ENCODE peak calls at places on chromosomes 7 and 10, in ten cellular contexts. C, H, U, J, F, A, Q, B, R and D are unnamed samples.

GRCh38 chr10:11285171-11285570 is 267.5 kb downstream of the CELF2 start:
- DNase-seq in R (no peak), C (no peak), J (no peak), B (peak), U (no peak), Q (no peak), H (peak), A (no peak), F (no peak), D (no peak)

GRCh38 chr7:99365318-99366141 is 9.0 kb upstream of the ARPC1B start:
- DNase-seq in Q (peak), J (no peak), U (no peak), C (peak), F (no peak), A (no peak), R (no peak), H (no peak), B (no peak), D (no peak)

GRCh38 chr7:140646931-140647647 is 6.5 kb upstream of the DENND2A start:
- DNase-seq in A (no peak), H (peak), B (no peak), C (peak), F (no peak), U (peak), Q (peak), J (no peak), R (no peak), D (no peak)

GRCh38 chr10:68348265-68348741 is 15.6 kb upstream of the PBLD start:
- DNase-seq in F (peak), C (peak), J (no peak), B (no peak), A (no peak), U (peak), H (peak), R (no peak), Q (peak), D (peak)

GRCh38 chr7:36473454-36474282 is 84.0 kb downstream of the ANLN start:
- DNase-seq in U (peak), B (no peak), R (no peak), F (no peak), H (peak), A (no peak), Q (peak), C (peak), J (no peak), D (peak)

GRCh38 chr7:84372155-84372621 is 177.6 kb upstream of the SEMA3A start:
- DNase-seq in A (no peak), J (peak), R (peak), B (no peak), F (peak), U (peak), C (no peak), H (peak), Q (no peak), D (peak)

GRCh38 chr10:15695852-15696251 is 23.9 kb downstream of the ITGA8 start:
- DNase-seq in R (no peak), U (no peak), C (no peak), J (no peak), F (no peak), H (no peak), Q (no peak), B (no peak), A (no peak), D (no peak)

GRCh38 chr10:116271593-116272496 is 1.2 kb downstream of the GFRA1 start:
- DNase-seq in U (no peak), R (no peak), Q (peak), C (no peak), B (no peak), J (no peak), A (no peak), H (peak), F (no peak), D (no peak)

GRCh38 chr10:73910764-73911552 is at the start of gene PLAU:
- DNase-seq in H (peak), U (no peak), C (peak), R (no peak), Q (no peak), F (no peak), B (peak), A (no peak), J (no peak), D (no peak)

GRCh38 chr7:82247814-82248433 is 195.7 kb downstream of the CACNA2D1 start:
- DNase-seq in U (peak), Q (peak), C (peak), A (no peak), F (no peak), H (peak), J (no peak), B (no peak), R (no peak), D (peak)

GRCh38 chr10:93059975-93060886 is at the start of gene CYP26C1:
- DNase-seq in B (no peak), C (no peak), U (no peak), H (no peak), F (no peak), R (no peak), Q (no peak), J (no peak), A (no peak), D (no peak)

GRCh38 chr7:25075459-25075858 is 49.6 kb downstream of the CYCS start:
- DNase-seq in U (no peak), B (no peak), R (no peak), Q (no peak), A (no peak), F (no peak), C (no peak), H (no peak), J (no peak), D (peak)

GRCh38 chr10:97466755-97467154 is 20.8 kb downstream of the ZDHHC16 start:
- DNase-seq in J (no peak), F (no peak), C (no peak), H (peak), U (peak), B (no peak), Q (no peak), A (no peak), R (no peak), D (peak)

GRCh38 chr7:84247591-84247990 is 53.0 kb upstream of the SEMA3A start:
- DNase-seq in A (no peak), R (no peak), Q (no peak), J (no peak), H (peak), U (peak), B (no peak), F (peak), C (no peak), D (peak)

GRCh38 chr10:130018253-130018652 is 54.2 kb upstream of the EBF3 start:
- DNase-seq in C (peak), U (peak), A (no peak), B (peak), R (no peak), Q (no peak), H (peak), F (peak), J (no peak), D (peak)

GRCh38 chr7:157250605-157251228 is 86.1 kb upstream of the DNAJB6 start:
- DNase-seq in R (no peak), F (peak), U (peak), H (peak), Q (peak), A (no peak), B (no peak), J (no peak), C (peak), D (peak)

GRCh38 chr7:19401461-19401860 is 256.2 kb upstream of the FERD3L start:
- DNase-seq in H (peak), C (no peak), Q (no peak), U (no peak), R (no peak), A (no peak), J (no peak), B (no peak), F (no peak), D (no peak)

GRCh38 chr10:3486346-3487065 is 298.5 kb downstream of the KLF6 start:
- DNase-seq in Q (peak), R (peak), F (no peak), C (no peak), B (no peak), H (no peak), U (peak), A (no peak), J (no peak), D (peak)

GRCh38 chr10:129332476-129332875 is 134.6 kb upstream of the MGMT start:
- DNase-seq in R (no peak), H (no peak), Q (no peak), B (no peak), C (peak), J (no peak), U (peak), A (no peak), F (no peak), D (peak)

GRCh38 chr7:88350118-88350517 is 43.4 kb upstream of the STEAP4 start:
- DNase-seq in R (no peak), C (no peak), F (no peak), U (no peak), J (no peak), B (no peak), A (no peak), H (no peak), Q (no peak), D (no peak)

GRCh38 chr7:88344271-88344670 is 37.6 kb upstream of the STEAP4 start:
- DNase-seq in F (no peak), U (no peak), B (no peak), R (no peak), A (no peak), C (no peak), Q (no peak), H (no peak), J (no peak), D (no peak)

GRCh38 chr7:88346357-88346756 is 39.7 kb upstream of the STEAP4 start:
- DNase-seq in C (no peak), B (no peak), U (no peak), H (no peak), Q (no peak), A (no peak), F (no peak), R (no peak), J (no peak), D (no peak)

GRCh38 chr7:88347098-88347497 is 40.4 kb upstream of the STEAP4 start:
- DNase-seq in A (no peak), F (no peak), B (no peak), H (no peak), C (no peak), Q (no peak), R (no peak), U (no peak), J (no peak), D (no peak)

GRCh38 chr7:88344956-88345832 is 38.5 kb upstream of the STEAP4 start:
- DNase-seq in J (no peak), Q (peak), H (peak), U (peak), C (peak), F (peak), A (no peak), B (no peak), R (no peak), D (peak)
- TF ChIP-seq CTCF in J (peak), Q (peak), H (peak), U (peak), C (peak), F (peak), A (no peak), B (no peak), R (peak), D (peak)

DNA sequence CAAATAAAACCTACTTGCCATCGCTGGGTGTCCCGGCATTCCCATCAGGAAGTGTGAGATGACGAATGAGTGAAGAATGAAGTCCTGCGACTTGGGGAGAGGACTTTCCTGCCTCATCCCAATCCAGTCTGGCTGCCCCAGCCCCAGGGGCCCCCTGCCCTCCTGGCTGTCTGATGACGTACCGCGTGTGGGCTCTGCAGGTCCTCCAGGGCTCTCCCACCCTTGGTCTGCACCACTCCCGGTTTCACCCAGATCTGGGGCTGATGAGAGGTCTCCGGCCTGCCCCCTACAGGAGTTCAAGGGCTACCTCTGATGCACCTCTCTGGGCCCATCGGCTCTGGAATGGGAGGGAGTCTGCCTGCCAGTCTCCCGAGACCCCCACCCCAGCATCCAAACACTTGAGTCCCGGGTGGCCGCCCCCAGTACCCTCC is 9.8 kb downstream of the ATP6V1F start:
- DNase-seq in F (no peak), J (no peak), A (no peak), H (no peak), C (peak), Q (no peak), U (no peak), R (no peak), B (no peak), D (no peak)
- TF ChIP-seq CTCF in F (peak), J (peak), A (no peak), H (no peak), C (peak), Q (no peak), U (peak), R (peak), B (no peak), D (no peak)

GRCh38 chr7:44762726-44763522 is 14.3 kb downstream of the ZMIZ2 start:
- DNase-seq in C (no peak), B (no peak), U (no peak), H (no peak), A (no peak), R (no peak), J (no peak), Q (no peak), F (no peak), D (no peak)
- TF ChIP-seq CTCF in C (no peak), B (no peak), U (no peak), H (no peak), A (no peak), R (no peak), J (no peak), Q (no peak), F (no peak), D (no peak)

GRCh38 chr7:1189986-1190772 is 30.2 kb upstream of the ZFAND2A start:
- DNase-seq in B (no peak), F (no peak), C (no peak), Q (no peak), A (no peak), R (no peak), U (no peak), H (no peak), J (no peak), D (no peak)

GRCh38 chr7:1197997-1198632 is 34.6 kb upstream of the UNCX start:
- DNase-seq in R (no peak), F (peak), C (peak), Q (no peak), J (peak), B (no peak), U (peak), A (no peak), H (peak), D (peak)

GRCh38 chr7:1196950-1197349 is 35.7 kb upstream of the UNCX start:
- DNase-seq in R (no peak), B (no peak), U (no peak), J (no peak), A (no peak), F (no peak), Q (no peak), H (no peak), C (no peak), D (no peak)

GRCh38 chr7:1192171-1192676 is 32.2 kb upstream of the ZFAND2A start:
- DNase-seq in A (no peak), H (peak), Q (no peak), U (peak), F (peak), R (no peak), J (peak), B (no peak), C (peak), D (peak)

GRCh38 chr7:1193593-1194424 is 33.8 kb upstream of the ZFAND2A start:
- DNase-seq in U (peak), R (no peak), J (no peak), F (no peak), H (peak), Q (peak), C (peak), A (no peak), B (no peak), D (peak)
- TF ChIP-seq CTCF in U (peak), R (peak), J (peak), F (peak), H (peak), Q (peak), C (peak), A (peak), B (no peak), D (peak)

GRCh38 chr10:113216068-113216467 is 266.0 kb downstream of the TCF7L2 start:
- DNase-seq in A (no peak), B (no peak), H (no peak), U (no peak), F (no peak), Q (no peak), J (no peak), C (no peak), R (no peak), D (no peak)
- TF ChIP-seq CTCF in A (no peak), B (no peak), H (no peak), U (no peak), F (peak), Q (peak), J (peak), C (no peak), R (peak), D (no peak)

GRCh38 chr10:123427386-123427785 is 238.8 kb upstream of the GPR26 start:
- DNase-seq in H (peak), J (no peak), C (peak), R (peak), Q (peak), F (no peak), U (no peak), B (no peak), A (no peak), D (no peak)
- TF ChIP-seq CTCF in H (no peak), J (no peak), C (peak), R (peak), Q (no peak), F (no peak), U (no peak), B (no peak), A (no peak), D (no peak)